ENCODE peak calls at places on chromosomes 5 and 9, in nine cellular contexts. One of them, this sample, is unnamed.

GRCh38 chr9:123248630-123249029 is 19.8 kb downstream of the STRBP start:
- DNase-seq in left cardiac atrium: no peak
- DNase-seq in H54: no peak
- DNase-seq in AG04449: no peak
- DNase-seq in NCI-H1694 treated with DMSO at 0.1 percent for 48 hours: no peak
- DNase-seq in SK-MEL-5: no peak
- DNase-seq in astrocyte of the cerebellum: no peak
- DNase-seq in EH: no peak
- DNase-seq in iPS DF 19.7: no peak
- DNase-seq in this sample: no peak

GRCh38 chr5:50302815-50303490 is 138.1 kb downstream of the EMB start:
- DNase-seq in SK-MEL-5: no peak
- DNase-seq in astrocyte of the cerebellum: no peak
- DNase-seq in AG04449: peak
- DNase-seq in NCI-H1694 treated with DMSO at 0.1 percent for 48 hours: no peak
- DNase-seq in left cardiac atrium: no peak
- DNase-seq in H54: peak
- DNase-seq in EH: peak
- DNase-seq in iPS DF 19.7: no peak
- DNase-seq in this sample: no peak

GRCh38 chr9:114037961-114038723 is 40.0 kb downstream of the AMBP start:
- DNase-seq in SK-MEL-5: no peak
- DNase-seq in left cardiac atrium: no peak
- DNase-seq in AG04449: no peak
- DNase-seq in iPS DF 19.7: no peak
- DNase-seq in H54: no peak
- DNase-seq in astrocyte of the cerebellum: peak
- DNase-seq in NCI-H1694 treated with DMSO at 0.1 percent for 48 hours: no peak
- DNase-seq in EH: no peak
- DNase-seq in this sample: peak

GRCh38 chr9:124342946-124343485 is 72.2 kb downstream of the PSMB7 start:
- DNase-seq in left cardiac atrium: peak
- DNase-seq in iPS DF 19.7: no peak
- DNase-seq in astrocyte of the cerebellum: peak
- DNase-seq in H54: peak
- DNase-seq in AG04449: peak
- DNase-seq in SK-MEL-5: no peak
- DNase-seq in EH: peak
- DNase-seq in NCI-H1694 treated with DMSO at 0.1 percent for 48 hours: peak
- DNase-seq in this sample: no peak

GRCh38 chr9:120324996-120325642 is 254.8 kb downstream of the CDK5RAP2 start:
- DNase-seq in SK-MEL-5: no peak
- DNase-seq in left cardiac atrium: no peak
- DNase-seq in iPS DF 19.7: no peak
- DNase-seq in H54: no peak
- DNase-seq in EH: no peak
- DNase-seq in NCI-H1694 treated with DMSO at 0.1 percent for 48 hours: no peak
- DNase-seq in AG04449: no peak
- DNase-seq in astrocyte of the cerebellum: no peak
- DNase-seq in this sample: no peak

GRCh38 chr5:176789873-176790615 is 20.3 kb upstream of the UNC5A start:
- DNase-seq in left cardiac atrium: no peak
- DNase-seq in iPS DF 19.7: no peak
- DNase-seq in SK-MEL-5: no peak
- DNase-seq in AG04449: no peak
- DNase-seq in NCI-H1694 treated with DMSO at 0.1 percent for 48 hours: no peak
- DNase-seq in EH: peak
- DNase-seq in H54: no peak
- DNase-seq in astrocyte of the cerebellum: no peak
- DNase-seq in this sample: no peak

GRCh38 chr5:56532411-56532935 is 282.9 kb upstream of the MAP3K1 start:
- DNase-seq in astrocyte of the cerebellum: no peak
- DNase-seq in SK-MEL-5: no peak
- DNase-seq in EH: no peak
- DNase-seq in iPS DF 19.7: no peak
- DNase-seq in H54: no peak
- DNase-seq in left cardiac atrium: no peak
- DNase-seq in AG04449: no peak
- DNase-seq in NCI-H1694 treated with DMSO at 0.1 percent for 48 hours: no peak
- DNase-seq in this sample: no peak

GRCh38 chr5:173888473-173889135 is 455 bp downstream of the CPEB4 start:
- DNase-seq in iPS DF 19.7: no peak
- DNase-seq in EH: peak
- DNase-seq in astrocyte of the cerebellum: no peak
- DNase-seq in H54: no peak
- DNase-seq in left cardiac atrium: peak
- DNase-seq in SK-MEL-5: no peak
- DNase-seq in NCI-H1694 treated with DMSO at 0.1 percent for 48 hours: no peak
- DNase-seq in AG04449: no peak
- DNase-seq in this sample: peak

GRCh38 chr5:27093296-27093695 is 54.9 kb upstream of the CDH9 start:
- DNase-seq in NCI-H1694 treated with DMSO at 0.1 percent for 48 hours: peak
- DNase-seq in astrocyte of the cerebellum: peak
- DNase-seq in left cardiac atrium: no peak
- DNase-seq in iPS DF 19.7: no peak
- DNase-seq in H54: no peak
- DNase-seq in EH: no peak
- DNase-seq in SK-MEL-5: no peak
- DNase-seq in AG04449: no peak
- DNase-seq in this sample: no peak

GRCh38 chr9:100027543-100027942 is 71.3 kb downstream of the ERP44 start:
- DNase-seq in SK-MEL-5: no peak
- DNase-seq in left cardiac atrium: no peak
- DNase-seq in NCI-H1694 treated with DMSO at 0.1 percent for 48 hours: no peak
- DNase-seq in H54: no peak
- DNase-seq in AG04449: no peak
- DNase-seq in iPS DF 19.7: no peak
- DNase-seq in EH: no peak
- DNase-seq in astrocyte of the cerebellum: no peak
- DNase-seq in this sample: no peak

GRCh38 chr5:181028032-181028819 is 11.8 kb upstream of the BTNL9 start:
- DNase-seq in SK-MEL-5: no peak
- DNase-seq in AG04449: no peak
- DNase-seq in EH: no peak
- DNase-seq in H54: peak
- DNase-seq in astrocyte of the cerebellum: no peak
- DNase-seq in NCI-H1694 treated with DMSO at 0.1 percent for 48 hours: no peak
- DNase-seq in left cardiac atrium: no peak
- DNase-seq in iPS DF 19.7: peak
- DNase-seq in this sample: no peak

GRCh38 chr9:16575142-16575877 is 295.2 kb downstream of the BNC2 start:
- DNase-seq in astrocyte of the cerebellum: no peak
- DNase-seq in NCI-H1694 treated with DMSO at 0.1 percent for 48 hours: no peak
- DNase-seq in EH: peak
- DNase-seq in AG04449: no peak
- DNase-seq in left cardiac atrium: no peak
- DNase-seq in SK-MEL-5: peak
- DNase-seq in iPS DF 19.7: peak
- DNase-seq in H54: no peak
- DNase-seq in this sample: no peak

GRCh38 chr5:462051-462481 is 19.1 kb downstream of the EXOC3 start:
- DNase-seq in astrocyte of the cerebellum: no peak
- DNase-seq in EH: no peak
- DNase-seq in left cardiac atrium: peak
- DNase-seq in iPS DF 19.7: no peak
- DNase-seq in AG04449: no peak
- DNase-seq in H54: no peak
- DNase-seq in NCI-H1694 treated with DMSO at 0.1 percent for 48 hours: no peak
- DNase-seq in SK-MEL-5: no peak
- DNase-seq in this sample: no peak

GRCh38 chr9:89975586-89975985 is 370.8 kb downstream of the GADD45G start:
- DNase-seq in astrocyte of the cerebellum: no peak
- DNase-seq in NCI-H1694 treated with DMSO at 0.1 percent for 48 hours: peak
- DNase-seq in H54: no peak
- DNase-seq in iPS DF 19.7: no peak
- DNase-seq in left cardiac atrium: no peak
- DNase-seq in SK-MEL-5: no peak
- DNase-seq in EH: no peak
- DNase-seq in AG04449: no peak
- DNase-seq in this sample: no peak

GRCh38 chr9:116806075-116806474 is 119.0 kb downstream of the TRIM32 start:
- DNase-seq in NCI-H1694 treated with DMSO at 0.1 percent for 48 hours: no peak
- DNase-seq in left cardiac atrium: no peak
- DNase-seq in SK-MEL-5: no peak
- DNase-seq in EH: peak
- DNase-seq in iPS DF 19.7: peak
- DNase-seq in AG04449: no peak
- DNase-seq in astrocyte of the cerebellum: peak
- DNase-seq in H54: no peak
- DNase-seq in this sample: no peak

GRCh38 chr5:172945151-172945550 is 14.1 kb upstream of the RPL26L1 start:
- DNase-seq in iPS DF 19.7: no peak
- DNase-seq in AG04449: no peak
- DNase-seq in astrocyte of the cerebellum: no peak
- DNase-seq in left cardiac atrium: no peak
- DNase-seq in EH: no peak
- DNase-seq in H54: no peak
- DNase-seq in NCI-H1694 treated with DMSO at 0.1 percent for 48 hours: no peak
- DNase-seq in SK-MEL-5: no peak
- DNase-seq in this sample: no peak

GRCh38 chr9:83509372-83509771 is 28.8 kb downstream of the FRMD3 start:
- DNase-seq in SK-MEL-5: no peak
- DNase-seq in iPS DF 19.7: no peak
- DNase-seq in astrocyte of the cerebellum: peak
- DNase-seq in NCI-H1694 treated with DMSO at 0.1 percent for 48 hours: no peak
- DNase-seq in H54: no peak
- DNase-seq in left cardiac atrium: no peak
- DNase-seq in AG04449: peak
- DNase-seq in EH: peak
- DNase-seq in this sample: no peak

GRCh38 chr5:144189800-144190429 is 19.2 kb downstream of the KCTD16 start:
- DNase-seq in H54: peak
- DNase-seq in left cardiac atrium: peak
- DNase-seq in AG04449: no peak
- DNase-seq in EH: peak
- DNase-seq in iPS DF 19.7: no peak
- DNase-seq in NCI-H1694 treated with DMSO at 0.1 percent for 48 hours: no peak
- DNase-seq in SK-MEL-5: no peak
- DNase-seq in astrocyte of the cerebellum: no peak
- DNase-seq in this sample: no peak

GRCh38 chr5:58231041-58231440 is 228.8 kb downstream of the PLK2 start:
- DNase-seq in H54: no peak
- DNase-seq in EH: peak
- DNase-seq in iPS DF 19.7: no peak
- DNase-seq in astrocyte of the cerebellum: no peak
- DNase-seq in left cardiac atrium: no peak
- DNase-seq in NCI-H1694 treated with DMSO at 0.1 percent for 48 hours: no peak
- DNase-seq in AG04449: no peak
- DNase-seq in SK-MEL-5: no peak
- DNase-seq in this sample: no peak

GRCh38 chr9:221989-222776 is 7.5 kb downstream of the DOCK8 start:
- DNase-seq in AG04449: no peak
- DNase-seq in iPS DF 19.7: no peak
- DNase-seq in EH: no peak
- DNase-seq in SK-MEL-5: no peak
- DNase-seq in left cardiac atrium: no peak
- DNase-seq in astrocyte of the cerebellum: no peak
- DNase-seq in NCI-H1694 treated with DMSO at 0.1 percent for 48 hours: no peak
- DNase-seq in H54: no peak
- DNase-seq in this sample: no peak

GRCh38 chr5:90802695-90803317 is 244.2 kb downstream of the ADGRV1 start:
- DNase-seq in astrocyte of the cerebellum: peak
- DNase-seq in iPS DF 19.7: peak
- DNase-seq in SK-MEL-5: peak
- DNase-seq in NCI-H1694 treated with DMSO at 0.1 percent for 48 hours: peak
- DNase-seq in EH: peak
- DNase-seq in AG04449: no peak
- DNase-seq in H54: peak
- DNase-seq in left cardiac atrium: no peak
- DNase-seq in this sample: peak

GRCh38 chr5:121797677-121798518 is 53.8 kb upstream of the FTMT start:
- DNase-seq in SK-MEL-5: peak
- DNase-seq in iPS DF 19.7: no peak
- DNase-seq in left cardiac atrium: no peak
- DNase-seq in EH: no peak
- DNase-seq in NCI-H1694 treated with DMSO at 0.1 percent for 48 hours: no peak
- DNase-seq in H54: no peak
- DNase-seq in astrocyte of the cerebellum: no peak
- DNase-seq in AG04449: no peak
- DNase-seq in this sample: no peak

GRCh38 chr5:27472000-27472763 is 433.8 kb upstream of the CDH9 start:
- DNase-seq in H54: no peak
- DNase-seq in left cardiac atrium: no peak
- DNase-seq in NCI-H1694 treated with DMSO at 0.1 percent for 48 hours: no peak
- DNase-seq in astrocyte of the cerebellum: no peak
- DNase-seq in iPS DF 19.7: peak
- DNase-seq in EH: peak
- DNase-seq in SK-MEL-5: peak
- DNase-seq in AG04449: no peak
- DNase-seq in this sample: peak

GRCh38 chr5:141821430-141821925 is 56.7 kb downstream of the PCDH1 start:
- DNase-seq in astrocyte of the cerebellum: peak
- DNase-seq in EH: peak
- DNase-seq in left cardiac atrium: no peak
- DNase-seq in NCI-H1694 treated with DMSO at 0.1 percent for 48 hours: peak
- DNase-seq in AG04449: peak
- DNase-seq in iPS DF 19.7: no peak
- DNase-seq in SK-MEL-5: peak
- DNase-seq in H54: peak
- DNase-seq in this sample: no peak

GRCh38 chr5:78320461-78320860 is 26.0 kb upstream of the AP3B1 start:
- DNase-seq in left cardiac atrium: no peak
- DNase-seq in iPS DF 19.7: no peak
- DNase-seq in EH: peak
- DNase-seq in AG04449: peak
- DNase-seq in astrocyte of the cerebellum: peak
- DNase-seq in NCI-H1694 treated with DMSO at 0.1 percent for 48 hours: peak
- DNase-seq in SK-MEL-5: peak
- DNase-seq in H54: no peak
- DNase-seq in this sample: no peak

GRCh38 chr5:24547127-24547526 is 97.7 kb downstream of the CDH10 start:
- DNase-seq in iPS DF 19.7: no peak
- DNase-seq in astrocyte of the cerebellum: no peak
- DNase-seq in H54: no peak
- DNase-seq in NCI-H1694 treated with DMSO at 0.1 percent for 48 hours: peak
- DNase-seq in SK-MEL-5: no peak
- DNase-seq in AG04449: no peak
- DNase-seq in left cardiac atrium: no peak
- DNase-seq in EH: no peak
- DNase-seq in this sample: no peak

GRCh38 chr9:136997830-136998234 is 1.5 kb upstream of the CLIC3 start:
- DNase-seq in iPS DF 19.7: no peak
- DNase-seq in H54: no peak
- DNase-seq in left cardiac atrium: no peak
- DNase-seq in EH: no peak
- DNase-seq in SK-MEL-5: no peak
- DNase-seq in NCI-H1694 treated with DMSO at 0.1 percent for 48 hours: no peak
- DNase-seq in astrocyte of the cerebellum: no peak
- DNase-seq in AG04449: no peak
- DNase-seq in this sample: no peak

GRCh38 chr9:122777935-122778671 is 10.6 kb upstream of the OR5C1 start:
- DNase-seq in H54: peak
- DNase-seq in left cardiac atrium: no peak
- DNase-seq in astrocyte of the cerebellum: no peak
- DNase-seq in iPS DF 19.7: no peak
- DNase-seq in NCI-H1694 treated with DMSO at 0.1 percent for 48 hours: no peak
- DNase-seq in SK-MEL-5: no peak
- DNase-seq in EH: peak
- DNase-seq in AG04449: peak
- DNase-seq in this sample: no peak

GRCh38 chr9:134536101-134536900 is 105.3 kb upstream of the COL5A1 start:
- DNase-seq in iPS DF 19.7: no peak
- DNase-seq in SK-MEL-5: no peak
- DNase-seq in AG04449: peak
- DNase-seq in astrocyte of the cerebellum: peak
- DNase-seq in H54: peak
- DNase-seq in EH: peak
- DNase-seq in left cardiac atrium: no peak
- DNase-seq in NCI-H1694 treated with DMSO at 0.1 percent for 48 hours: no peak
- DNase-seq in this sample: no peak

GRCh38 chr9:137382444-137382727 is 40.6 kb downstream of the EXD3 start:
- DNase-seq in astrocyte of the cerebellum: no peak
- DNase-seq in EH: no peak
- DNase-seq in left cardiac atrium: no peak
- DNase-seq in AG04449: no peak
- DNase-seq in SK-MEL-5: no peak
- DNase-seq in iPS DF 19.7: no peak
- DNase-seq in H54: no peak
- DNase-seq in NCI-H1694 treated with DMSO at 0.1 percent for 48 hours: no peak
- DNase-seq in this sample: no peak

GRCh38 chr5:56683733-56684132 is 131.6 kb upstream of the MAP3K1 start:
- DNase-seq in AG04449: no peak
- DNase-seq in iPS DF 19.7: no peak
- DNase-seq in EH: no peak
- DNase-seq in H54: no peak
- DNase-seq in left cardiac atrium: no peak
- DNase-seq in NCI-H1694 treated with DMSO at 0.1 percent for 48 hours: no peak
- DNase-seq in astrocyte of the cerebellum: no peak
- DNase-seq in SK-MEL-5: no peak
- DNase-seq in this sample: no peak

This sample was measured in body of pancreas.